ENCODE peak calls at places on chromosomes 5 and 9, in six cellular contexts. X is stimulated activated naive CD8-positive, alpha-beta T cell treated with anti-CD3 and anti-CD28 coated beads, Interleukin-15, Interleukin-2, amounts not matched to agents 100 U/mL and 50 U/mL, for 24 hours; W is activated naive CD8-positive, alpha-beta T cell treated with anti-CD3 and anti-CD28 coated beads, Interleukin-2, amount 50 U/mL, for 24 hours; J is activated T-helper 1 cell treated with anti-CD3 and anti-CD28 coated beads, Interleukin-12 subunit alpha, Interleukin-12 subunit beta, Interleukin-2, Interleukin-4 antibody, amounts not matched to agents 30 ng/mL and 10 ng/mL and 1 ng/mL, durations not matched to agents 14 hours and 24 hours and 36 hours; O is omental fat pad; A is activated CD4-positive, CD25-positive, alpha-beta regulatory T cell treated with anti-CD3 and anti-CD28 coated beads, Interleukin-2, amount 50 U/mL, for 72 hours. L is an unnamed sample.

GRCh38 chr5:8683528-8683927 is 814.6 kb downstream of the MTRR start:
- DNase-seq in A (no peak), J (no peak), W (no peak), O (no peak), X (no peak), L (no peak)

GRCh38 chr5:154446183-154447073 is 631 bp downstream of the SAP30L start:
- DNase-seq in A (peak; percentile 47), X (peak; percentile 46), J (peak; percentile 21), W (peak; percentile 45), O (peak; percentile 59), L (no peak)

GRCh38 chr9:14320272-14321245 is 6.6 kb upstream of the NFIB start:
- DNase-seq in O (no peak), W (no peak), J (no peak), X (no peak), A (no peak), L (no peak)

GRCh38 chr9:109730228-109730627 is 49.8 kb upstream of the PALM2AKAP2 start:
- DNase-seq in W (no peak), X (no peak), J (no peak), A (no peak), O (no peak), L (peak; percentile 92)

GRCh38 chr5:135869151-135869737 is 26.4 kb downstream of the IL9 start:
- DNase-seq in J (no peak), O (no peak), W (no peak), A (no peak), X (no peak), L (no peak)

GRCh38 chr9:100602302-100602930 is 24.5 kb downstream of the CAVIN4 start:
- DNase-seq in X (no peak), A (no peak), J (no peak), W (no peak), O (no peak), L (peak; percentile 56)

GRCh38 chr9:130323051-130323757 is 57.6 kb downstream of the HMCN2 start:
- DNase-seq in A (no peak), J (no peak), O (no peak), W (no peak), X (no peak), L (no peak)

GRCh38 chr9:130287736-130288135 is 22.2 kb downstream of the HMCN2 start:
- DNase-seq in A (no peak), J (no peak), O (no peak), X (no peak), W (no peak), L (peak; percentile 97)

GRCh38 chr9:79969383-79969782 is 397.6 kb downstream of the TLE4 start:
- DNase-seq in X (no peak), O (no peak), W (no peak), J (no peak), A (no peak), L (no peak)

GRCh38 chr9:34493972-34494535 is 28.7 kb downstream of the ENHO start:
- DNase-seq in W (peak; percentile 41), X (peak; percentile 39), A (no peak), J (peak; percentile 8), O (no peak), L (no peak)